ENCODE peak calls at places on chromosomes 7 and 10, in four cellular contexts. One of them, this sample, is unnamed.

GRCh38 chr10:73043319-73043718 is 53.3 kb downstream of the P4HA1 start:
- DNase-seq in cardiac fibroblast: no peak
- DNase-seq in pancreas: no peak
- DNase-seq in GM20000: no peak
- DNase-seq in this sample: no peak

GRCh38 chr10:132389631-132390454 is 7.2 kb upstream of the PWWP2B start:
- DNase-seq in cardiac fibroblast: no peak
- DNase-seq in pancreas: peak
- DNase-seq in GM20000: no peak
- DNase-seq in this sample: no peak

GRCh38 chr10:4006051-4006450 is 221.0 kb upstream of the KLF6 start:
- DNase-seq in cardiac fibroblast: no peak
- DNase-seq in pancreas: no peak
- DNase-seq in GM20000: no peak
- DNase-seq in this sample: no peak

GRCh38 chr7:127390186-127390816 is 2.2 kb downstream of the ZNF800 start:
- DNase-seq in cardiac fibroblast: no peak
- DNase-seq in pancreas: no peak
- DNase-seq in GM20000: no peak
- DNase-seq in this sample: no peak

GRCh38 chr10:70500812-70501301 is 22.3 kb downstream of the PALD1 start:
- DNase-seq in cardiac fibroblast: no peak
- DNase-seq in pancreas: no peak
- DNase-seq in GM20000: no peak
- DNase-seq in this sample: no peak

GRCh38 chr7:12475362-12476063 is 71.8 kb upstream of the VWDE start:
- DNase-seq in cardiac fibroblast: peak
- DNase-seq in pancreas: no peak
- DNase-seq in GM20000: no peak
- DNase-seq in this sample: no peak

GRCh38 chr7:155361363-155361680 is 63.6 kb downstream of the INSIG1 start:
- DNase-seq in cardiac fibroblast: no peak
- DNase-seq in pancreas: no peak
- DNase-seq in GM20000: no peak
- DNase-seq in this sample: no peak

GRCh38 chr10:97280783-97281182 is 11.7 kb downstream of the ARHGAP19 start:
- DNase-seq in cardiac fibroblast: no peak
- DNase-seq in pancreas: no peak
- DNase-seq in GM20000: no peak
- DNase-seq in this sample: no peak

GRCh38 chr10:131477457-131478205 is 166.1 kb upstream of the TCERG1L start:
- DNase-seq in cardiac fibroblast: no peak
- DNase-seq in pancreas: peak
- DNase-seq in GM20000: no peak
- DNase-seq in this sample: no peak

GRCh38 chr7:113659419-113659818 is 259.4 kb downstream of the PPP1R3A start:
- DNase-seq in cardiac fibroblast: no peak
- DNase-seq in pancreas: no peak
- DNase-seq in GM20000: no peak
- DNase-seq in this sample: no peak

GRCh38 chr7:113664867-113665266 is 253.9 kb downstream of the PPP1R3A start:
- DNase-seq in cardiac fibroblast: no peak
- DNase-seq in pancreas: no peak
- DNase-seq in GM20000: no peak
- DNase-seq in this sample: no peak
- TF ChIP-seq CTCF in cardiac fibroblast: no peak
- TF ChIP-seq CTCF in pancreas: no peak
- TF ChIP-seq CTCF in GM20000: no peak
- TF ChIP-seq CTCF in this sample: no peak

DNA sequence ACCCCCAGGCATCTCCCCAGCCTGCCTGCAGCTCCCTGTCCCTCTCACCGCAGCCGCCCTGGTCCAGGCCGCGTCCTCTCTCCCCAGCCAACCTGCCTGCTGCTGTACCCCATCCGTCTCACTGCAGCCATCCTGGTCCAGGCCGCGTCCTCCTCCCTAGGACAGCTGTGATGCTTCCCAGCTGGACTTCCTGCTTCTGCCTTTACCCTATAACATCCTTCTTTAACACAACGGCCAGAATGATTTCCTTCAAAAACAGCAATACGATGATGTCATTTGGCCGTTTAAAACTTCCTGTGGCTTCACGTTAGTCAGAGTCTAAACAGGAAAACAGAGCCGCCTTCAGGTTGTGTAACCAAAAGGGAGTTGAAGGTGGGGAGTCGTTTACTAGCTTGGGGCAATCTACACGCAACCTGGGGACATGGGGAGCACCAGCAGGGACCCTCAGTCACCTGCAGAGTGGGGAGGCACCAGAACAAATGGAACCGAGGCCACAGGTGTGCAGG is 32.2 kb upstream of the ZFAND2A start:
- DNase-seq in cardiac fibroblast: peak
- DNase-seq in pancreas: no peak
- DNase-seq in GM20000: no peak
- DNase-seq in this sample: no peak
- TF ChIP-seq CTCF in cardiac fibroblast: peak
- TF ChIP-seq CTCF in pancreas: no peak
- TF ChIP-seq CTCF in GM20000: no peak
- TF ChIP-seq CTCF in this sample: no peak

GRCh38 chr7:112360681-112361080 is 89.6 kb upstream of the IFRD1 start:
- DNase-seq in cardiac fibroblast: no peak
- DNase-seq in pancreas: no peak
- DNase-seq in GM20000: no peak
- DNase-seq in this sample: no peak

GRCh38 chr7:112359086-112359485 is 91.2 kb upstream of the IFRD1 start:
- DNase-seq in cardiac fibroblast: no peak
- DNase-seq in pancreas: no peak
- DNase-seq in GM20000: no peak
- DNase-seq in this sample: no peak

GRCh38 chr7:112358456-112358855 is 91.8 kb upstream of the IFRD1 start:
- DNase-seq in cardiac fibroblast: no peak
- DNase-seq in pancreas: no peak
- DNase-seq in GM20000: no peak
- DNase-seq in this sample: no peak

GRCh38 chr7:112361154-112361553 is 89.1 kb upstream of the IFRD1 start:
- DNase-seq in cardiac fibroblast: no peak
- DNase-seq in pancreas: no peak
- DNase-seq in GM20000: no peak
- DNase-seq in this sample: no peak

GRCh38 chr7:112357136-112357535 is 93.1 kb upstream of the IFRD1 start:
- DNase-seq in cardiac fibroblast: no peak
- DNase-seq in pancreas: no peak
- DNase-seq in GM20000: no peak
- DNase-seq in this sample: no peak
- TF ChIP-seq CTCF in cardiac fibroblast: no peak
- TF ChIP-seq CTCF in pancreas: no peak
- TF ChIP-seq CTCF in GM20000: no peak
- TF ChIP-seq CTCF in this sample: no peak

GRCh38 chr10:77926566-77927342 is at the start of gene DLG5:
- DNase-seq in cardiac fibroblast: peak
- DNase-seq in pancreas: peak
- DNase-seq in GM20000: peak
- DNase-seq in this sample: peak
- TF ChIP-seq CTCF in cardiac fibroblast: no peak
- TF ChIP-seq CTCF in pancreas: no peak
- TF ChIP-seq CTCF in GM20000: no peak
- TF ChIP-seq CTCF in this sample: no peak

GRCh38 chr10:103470755-103471653 is 8.0 kb downstream of the CALHM3 start:
- DNase-seq in cardiac fibroblast: no peak
- DNase-seq in pancreas: no peak
- DNase-seq in GM20000: peak
- DNase-seq in this sample: peak
- TF ChIP-seq CTCF in cardiac fibroblast: no peak
- TF ChIP-seq CTCF in pancreas: no peak
- TF ChIP-seq CTCF in GM20000: no peak
- TF ChIP-seq CTCF in this sample: no peak

DNA sequence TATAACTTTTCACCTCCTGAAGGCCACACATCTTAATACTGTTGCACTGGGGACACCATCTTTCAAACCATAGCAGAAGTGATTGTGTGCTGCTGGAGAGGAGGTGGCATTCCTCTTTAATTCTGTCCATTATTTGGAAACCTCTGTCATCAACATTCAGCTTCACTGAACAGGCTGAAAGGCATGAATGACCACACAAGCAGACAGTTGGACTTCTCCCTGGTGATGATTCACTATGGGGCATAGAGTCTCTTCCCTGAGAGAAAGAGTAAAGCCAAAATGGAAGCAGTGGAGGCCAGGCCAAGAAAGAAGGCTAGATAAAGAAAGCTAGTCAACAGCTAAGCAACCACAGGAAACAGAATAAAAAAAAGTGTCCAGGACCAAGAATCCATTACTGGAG is 113.1 kb upstream of the VSTM2A start:
- DNase-seq in cardiac fibroblast: no peak
- DNase-seq in pancreas: no peak
- DNase-seq in GM20000: no peak
- DNase-seq in this sample: no peak
- TF ChIP-seq CTCF in cardiac fibroblast: no peak
- TF ChIP-seq CTCF in pancreas: no peak
- TF ChIP-seq CTCF in GM20000: no peak
- TF ChIP-seq CTCF in this sample: no peak

GRCh38 chr10:116737582-116738358 is 4.6 kb downstream of the HSPA12A start:
- DNase-seq in cardiac fibroblast: no peak
- DNase-seq in pancreas: no peak
- DNase-seq in GM20000: no peak
- DNase-seq in this sample: no peak
- TF ChIP-seq CTCF in cardiac fibroblast: peak
- TF ChIP-seq CTCF in pancreas: no peak
- TF ChIP-seq CTCF in GM20000: no peak
- TF ChIP-seq CTCF in this sample: no peak

GRCh38 chr7:137609500-137609899 is 237.3 kb downstream of the DGKI start:
- DNase-seq in cardiac fibroblast: peak
- DNase-seq in pancreas: no peak
- DNase-seq in GM20000: no peak
- DNase-seq in this sample: no peak

GRCh38 chr7:137601642-137602041 is 245.1 kb downstream of the DGKI start:
- DNase-seq in cardiac fibroblast: no peak
- DNase-seq in pancreas: no peak
- DNase-seq in GM20000: no peak
- DNase-seq in this sample: no peak

GRCh38 chr7:137606061-137606674 is 240.6 kb downstream of the DGKI start:
- DNase-seq in cardiac fibroblast: peak
- DNase-seq in pancreas: no peak
- DNase-seq in GM20000: no peak
- DNase-seq in this sample: no peak
- TF ChIP-seq CTCF in cardiac fibroblast: peak
- TF ChIP-seq CTCF in pancreas: peak
- TF ChIP-seq CTCF in GM20000: no peak
- TF ChIP-seq CTCF in this sample: peak

DNA sequence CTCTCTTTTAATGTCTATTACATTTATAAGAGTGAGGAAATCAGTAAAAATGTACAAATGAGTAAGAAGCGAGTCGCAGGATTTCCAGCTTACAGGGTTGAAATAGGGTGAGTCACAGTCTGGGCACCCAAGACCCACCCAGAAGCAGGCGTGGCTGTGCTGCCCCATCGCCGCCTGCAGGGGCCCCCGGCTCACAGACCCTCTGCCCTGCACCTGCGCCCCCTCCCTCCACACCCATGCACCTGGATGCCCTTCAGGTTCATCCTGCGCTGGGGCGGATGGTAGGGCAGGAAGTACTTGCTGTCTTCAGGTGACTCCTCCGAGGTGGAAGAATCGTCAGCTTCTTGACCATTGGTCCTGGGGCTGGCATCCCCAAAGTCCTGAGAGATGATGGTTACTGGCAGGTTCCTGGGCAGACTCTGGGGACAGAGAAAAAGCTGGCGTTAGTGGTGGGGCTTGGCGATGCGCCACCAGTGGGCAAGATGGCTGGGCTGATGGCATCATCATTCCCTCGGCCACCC is 90.2 kb upstream of the GNA12 start:
- DNase-seq in cardiac fibroblast: peak
- DNase-seq in pancreas: no peak
- DNase-seq in GM20000: no peak
- DNase-seq in this sample: no peak
- TF ChIP-seq CTCF in cardiac fibroblast: peak
- TF ChIP-seq CTCF in pancreas: no peak
- TF ChIP-seq CTCF in GM20000: no peak
- TF ChIP-seq CTCF in this sample: no peak

This sample was measured in GM10248.